ENCODE peak calls at places on chromosomes 11 and 22, in seven cellular contexts. B is mammary epithelial cell; E is HCT116; C is mesendoderm; G is effector memory CD4-positive, alpha-beta T cell; Q is tibial artery; X is pancreas. W is an unnamed sample.

GRCh38 chr22:42743501-42743991 is 22.9 kb upstream of the A4GALT start:
- DNase-seq in C (no peak), G (no peak), B (no peak), Q (peak), E (no peak), X (no peak), W (no peak)

GRCh38 chr11:88367310-88367709 is 29.8 kb upstream of the CTSC start:
- DNase-seq in B (no peak), X (no peak), Q (no peak), G (no peak), C (no peak), E (no peak), W (peak)

GRCh38 chr11:14773755-14774154 is 118.3 kb downstream of the CYP2R1 start:
- DNase-seq in G (no peak), B (no peak), E (no peak), C (peak), Q (no peak), X (no peak), W (no peak)

GRCh38 chr11:110856993-110857812 is 145.0 kb upstream of the ARHGAP20 start:
- DNase-seq in X (no peak), G (no peak), B (no peak), Q (no peak), C (no peak), E (no peak), W (no peak)

GRCh38 chr11:14007566-14007965 is 45.0 kb downstream of the SPON1 start:
- DNase-seq in Q (no peak), C (no peak), E (no peak), B (no peak), X (no peak), G (no peak), W (no peak)

GRCh38 chr11:11444027-11444799 is 91.2 kb upstream of the CSNK2A3 start:
- DNase-seq in E (no peak), Q (no peak), X (no peak), G (no peak), B (peak), C (no peak), W (no peak)

GRCh38 chr11:67384851-67385366 is 6.9 kb upstream of the RAD9A start:
- DNase-seq in G (no peak), C (no peak), E (no peak), X (no peak), Q (no peak), B (peak), W (no peak)

GRCh38 chr11:96028746-96029145 is 104.8 kb upstream of the MTMR2 start:
- DNase-seq in B (no peak), X (no peak), E (no peak), C (no peak), G (no peak), Q (no peak), W (no peak)

GRCh38 chr11:128776434-128777284 is 82.8 kb downstream of the FLI1 start:
- DNase-seq in X (peak), Q (no peak), E (peak), G (peak), C (peak), B (no peak), W (no peak)

GRCh38 chr22:17846326-17846992 is 72.2 kb upstream of the BID start:
- DNase-seq in X (no peak), E (no peak), C (no peak), B (no peak), G (no peak), Q (peak), W (no peak)

GRCh38 chr22:33922268-33922667 is 2.0 kb upstream of the LARGE1 start:
- DNase-seq in Q (peak), G (no peak), B (peak), E (no peak), C (peak), X (no peak), W (no peak)

GRCh38 chr11:31802609-31802989 is 8.5 kb downstream of the PAX6 start:
- DNase-seq in E (no peak), Q (no peak), G (no peak), B (no peak), X (no peak), C (peak), W (no peak)

GRCh38 chr11:121572581-121573059 is 119.9 kb upstream of the SORL1-AS1 start:
- DNase-seq in E (no peak), B (no peak), Q (no peak), X (no peak), C (no peak), G (no peak), W (no peak)

GRCh38 chr11:8671651-8672062 is 10.8 kb downstream of the TRIM66 start:
- DNase-seq in E (no peak), B (no peak), C (peak), G (no peak), Q (no peak), X (peak), W (no peak)

GRCh38 chr11:126968915-126969314 is 31.7 kb downstream of the KIRREL3 start:
- DNase-seq in Q (no peak), E (no peak), C (peak), B (no peak), G (no peak), X (no peak), W (no peak)

GRCh38 chr22:50436841-50437341 is 37.9 kb downstream of the SBF1 start:
- DNase-seq in B (no peak), C (no peak), X (no peak), Q (no peak), G (no peak), E (no peak), W (no peak)

GRCh38 chr11:11265994-11266606 is 87.0 kb downstream of the CSNK2A3 start:
- DNase-seq in B (peak), G (peak), Q (no peak), X (peak), C (peak), E (peak), W (peak)

GRCh38 chr11:70281114-70281729 is 10.7 kb downstream of the PPFIA1 start:
- DNase-seq in C (peak), E (no peak), X (no peak), B (no peak), Q (no peak), G (no peak), W (no peak)

GRCh38 chr11:11813288-11813962 is 28.3 kb upstream of the USP47 start:
- DNase-seq in C (peak), G (no peak), E (peak), B (peak), Q (peak), X (no peak), W (no peak)

GRCh38 chr11:2212411-2213251 is 41.0 kb upstream of the TH start:
- DNase-seq in E (no peak), C (no peak), Q (peak), G (no peak), X (no peak), B (no peak), W (no peak)

GRCh38 chr22:32480238-32480637 is 5.6 kb downstream of the FBXO7 start:
- DNase-seq in G (no peak), C (no peak), E (no peak), Q (no peak), B (no peak), X (no peak), W (no peak)

GRCh38 chr11:45272701-45273100 is 13.4 kb downstream of the SYT13 start:
- DNase-seq in X (no peak), Q (no peak), G (no peak), E (no peak), C (no peak), B (peak), W (no peak)

GRCh38 chr22:22936915-22937656 is 49.5 kb downstream of the IGLL5 start:
- DNase-seq in B (no peak), X (no peak), E (no peak), C (no peak), G (no peak), Q (no peak), W (no peak)

GRCh38 chr11:128913806-128914205 is 22.6 kb downstream of the KCNJ5 start:
- DNase-seq in B (no peak), Q (no peak), X (no peak), G (no peak), E (no peak), C (no peak), W (no peak)

GRCh38 chr22:46237453-46238158 is 12.5 kb downstream of the CDPF1 start:
- DNase-seq in Q (peak), G (no peak), C (no peak), X (no peak), B (no peak), E (no peak), W (no peak)
- H3K27ac ChIP-seq in Q (no peak), G (no peak), C (no peak), X (no peak), B (no peak), E (no peak), W (no peak)

DNA sequence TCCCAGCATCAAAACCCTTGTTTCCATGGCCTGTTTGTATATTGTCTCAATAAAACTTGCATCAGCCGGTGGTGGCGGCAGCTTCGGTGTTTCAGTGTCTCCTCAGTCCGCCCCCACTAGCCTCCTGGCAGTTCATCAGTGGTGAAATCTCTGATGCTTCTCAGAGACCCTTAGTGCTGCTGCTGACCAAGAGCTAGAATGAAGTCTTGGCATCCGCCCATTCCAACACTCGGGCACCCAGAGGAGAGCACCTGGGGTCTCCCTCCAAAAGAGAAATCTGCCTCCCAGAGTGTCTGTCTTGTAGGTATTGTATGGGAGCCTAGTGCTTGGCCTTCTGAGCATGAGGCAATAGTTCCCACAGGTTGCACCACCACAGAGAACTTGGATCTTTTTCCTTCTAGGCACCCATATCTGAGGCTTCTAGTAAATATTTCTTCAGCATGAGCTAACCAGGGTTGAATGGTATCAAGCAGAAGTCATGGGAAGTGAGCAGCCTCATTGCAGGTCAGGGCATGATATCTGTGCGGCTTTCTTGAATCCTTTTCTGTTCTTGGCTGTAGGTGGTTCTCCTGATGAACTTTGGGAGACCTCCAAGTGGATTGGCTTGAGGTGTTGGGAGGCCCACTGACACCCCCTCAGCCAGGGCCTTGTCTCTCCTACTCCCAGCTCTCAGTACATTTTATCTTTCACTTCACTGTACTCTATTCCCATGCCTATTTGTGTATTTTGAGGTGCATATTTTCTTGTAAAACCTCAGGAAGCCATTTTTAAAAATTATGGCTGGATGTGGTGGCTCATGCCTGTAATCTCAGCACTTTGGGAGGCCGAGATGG is 13.2 kb upstream of the AIFM3 start:
- DNase-seq in G (no peak), E (no peak), Q (no peak), X (peak), C (no peak), B (peak), W (no peak)
- H3K4me3 ChIP-seq in G (no peak), E (no peak), Q (no peak), X (no peak), C (no peak), B (no peak), W (no peak)

DNA sequence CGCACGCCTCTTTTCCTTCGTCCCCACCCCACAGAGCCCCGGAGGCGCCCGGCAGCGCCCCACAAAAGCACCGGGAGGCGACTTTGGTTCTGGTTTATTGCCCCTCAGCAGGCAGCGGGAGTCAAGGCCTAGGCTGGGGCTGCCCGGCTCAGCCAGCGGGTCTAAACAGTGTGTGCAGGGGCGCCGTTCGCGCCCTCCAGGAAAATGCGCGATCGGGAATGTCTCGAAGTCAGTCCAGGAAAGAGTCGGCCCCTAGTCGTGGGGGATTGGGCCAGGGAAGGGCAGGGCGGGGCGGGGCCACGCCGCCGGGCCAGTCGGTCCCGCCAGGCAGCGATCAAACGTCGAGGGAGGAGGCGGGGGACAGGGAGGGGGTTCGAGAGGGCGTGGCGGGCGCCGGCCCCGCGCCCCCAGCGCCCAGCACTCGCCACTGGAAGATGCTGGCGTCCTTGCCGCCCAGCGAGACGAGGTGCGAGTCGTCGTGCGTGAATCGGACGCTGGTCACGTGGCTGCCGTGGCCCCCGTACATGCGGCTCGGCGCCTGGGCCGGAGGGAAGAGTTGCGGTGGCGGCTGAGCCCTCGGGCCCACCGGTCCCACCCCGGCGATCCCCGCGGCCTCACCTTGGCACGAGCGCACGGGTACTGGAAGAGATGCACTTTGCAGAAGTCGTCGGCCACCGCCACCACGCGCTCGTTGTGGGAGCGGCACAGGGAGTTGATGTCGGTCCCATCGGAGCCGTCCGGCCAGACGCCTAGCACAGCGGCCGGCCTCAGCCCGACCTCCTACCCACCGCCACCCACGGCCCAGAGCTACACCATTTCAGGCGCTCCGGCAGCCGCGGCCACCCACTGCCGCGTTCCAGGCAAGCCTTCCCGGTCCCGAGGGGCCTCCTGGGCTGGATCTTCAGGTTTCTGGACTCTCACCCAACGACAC is 741 bp upstream of the MTA2 start:
- DNase-seq in Q (peak), E (no peak), B (no peak), G (peak), C (peak), X (peak), W (no peak)
- H3K27ac ChIP-seq in Q (peak), E (peak), B (no peak), G (peak), C (peak), X (peak), W (peak)

GRCh38 chr22:25928038-25928437 is 186.1 kb downstream of the MYO18B start:
- DNase-seq in X (no peak), B (no peak), Q (no peak), C (peak), G (no peak), E (no peak), W (no peak)
- H3K4me3 ChIP-seq in X (no peak), B (no peak), Q (no peak), C (no peak), G (no peak), E (no peak), W (no peak)

DNA sequence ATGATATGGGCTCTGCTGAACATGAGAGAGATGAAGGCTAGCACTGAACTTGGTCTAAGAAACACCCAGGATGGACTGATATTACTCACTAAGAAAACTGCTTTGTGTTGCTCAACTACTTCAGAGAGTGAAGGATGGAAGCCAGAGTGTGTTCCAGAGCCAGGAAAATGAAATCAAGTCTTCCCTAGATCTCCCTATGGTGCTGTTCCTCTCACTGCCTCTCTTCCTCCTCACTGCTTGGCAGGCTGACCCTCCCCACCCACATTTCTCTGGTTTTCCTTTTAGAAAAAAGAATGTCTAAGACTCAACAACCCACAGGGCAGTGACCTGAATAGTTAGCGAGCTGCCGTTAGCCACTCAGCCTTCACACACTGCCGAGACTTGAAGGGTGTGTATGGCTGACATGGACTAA is 65.6 kb downstream of the CCDC81 start:
- DNase-seq in Q (peak), B (no peak), X (no peak), E (no peak), G (no peak), C (no peak), W (no peak)
- H3K27ac ChIP-seq in Q (peak), B (no peak), X (no peak), E (no peak), G (no peak), C (no peak), W (no peak)

DNA sequence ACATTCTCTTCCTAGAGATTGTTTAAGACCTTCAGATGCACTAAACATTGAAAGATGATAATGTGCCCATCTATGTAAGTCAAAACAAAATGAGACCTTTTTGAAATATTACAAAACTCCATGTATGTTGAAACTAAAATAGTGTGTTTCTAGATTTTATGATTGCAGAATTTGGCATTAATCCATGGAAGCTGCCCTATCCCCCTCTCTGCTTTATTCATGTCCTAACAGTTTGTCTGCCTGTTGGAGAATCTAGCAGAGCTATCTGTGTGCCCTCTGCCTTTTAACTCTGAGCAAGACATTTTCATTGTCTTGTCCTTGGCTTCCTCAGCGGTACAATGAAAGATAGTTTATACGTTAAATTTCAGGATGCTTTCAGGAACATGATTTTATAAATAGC is 105.5 kb downstream of the FAT3 start:
- DNase-seq in Q (no peak), C (no peak), B (no peak), G (no peak), X (no peak), E (no peak), W (no peak)
- H3K4me3 ChIP-seq in Q (no peak), C (no peak), B (no peak), G (no peak), X (no peak), E (no peak), W (no peak)

GRCh38 chr22:31278643-31279326 is 13.5 kb downstream of the PIK3IP1 start:
- DNase-seq in C (no peak), Q (no peak), G (no peak), X (no peak), E (no peak), B (no peak), W (peak)

GRCh38 chr22:31277741-31278642 is 14.3 kb downstream of the PIK3IP1 start:
- DNase-seq in B (no peak), E (no peak), Q (no peak), C (no peak), X (no peak), G (no peak), W (no peak)

GRCh38 chr22:31279821-31280496 is 12.3 kb downstream of the PIK3IP1 start:
- DNase-seq in E (no peak), B (peak), X (no peak), C (no peak), G (no peak), Q (no peak), W (no peak)

GRCh38 chr22:31281733-31282132 is 10.6 kb downstream of the PIK3IP1 start:
- DNase-seq in G (no peak), X (no peak), B (no peak), C (no peak), Q (no peak), E (no peak), W (no peak)

GRCh38 chr22:31279327-31279669 is 13.0 kb downstream of the PIK3IP1 start:
- DNase-seq in Q (no peak), G (no peak), B (no peak), C (no peak), X (no peak), E (no peak), W (no peak)
- H3K27ac ChIP-seq in Q (no peak), G (peak), B (no peak), C (no peak), X (no peak), E (no peak), W (peak)